ENCODE peak calls at places on chromosomes 6 and 20, in ten cellular contexts. W is adipocyte, T is GM23248, Z is fibroblast of lung, P is mammary epithelial cell, G is SK-N-SH, H is IMR-90, R is neural progenitor cell, X is HepG2, Y is trophoblast cell. N is an unnamed sample.
A peak's percentile ranks its signal among the peaks of the same experiment; 100 is the strongest.

GRCh38 chr6:161418458-161418945 is 144.6 kb upstream of the AGPAT4 start:
- DNase-seq in Z (peak; percentile 93), G (peak; percentile 61), H (peak; percentile 85), W (peak; percentile 93), Y (peak; percentile 42), T (peak; percentile 83), R (peak; percentile 82), P (peak; percentile 61), X (peak; percentile 56), N (peak; percentile 66)

GRCh38 chr6:26482338-26482737 is 17.8 kb upstream of the BTN1A1 start:
- DNase-seq in H (no peak), R (no peak), P (no peak), T (no peak), X (no peak), Y (no peak), G (no peak), W (no peak), Z (no peak), N (no peak)

GRCh38 chr6:13006578-13007300 is 290.2 kb downstream of the PHACTR1 start:
- DNase-seq in Z (no peak), W (no peak), G (no peak), Y (no peak), P (no peak), X (no peak), R (no peak), T (peak; percentile 61), H (no peak), N (no peak)

GRCh38 chr6:143536461-143536865 is 24.9 kb upstream of the FUCA2 start:
- DNase-seq in H (peak; percentile 33), G (no peak), R (no peak), W (no peak), P (peak; percentile 45), X (no peak), Z (peak; percentile 32), Y (peak; percentile 20), T (peak; percentile 75), N (peak; percentile 81)

GRCh38 chr6:151389640-151390275 is 1.6 kb downstream of the ZBTB2 start:
- DNase-seq in R (peak; percentile 72), X (peak; percentile 64), H (peak; percentile 59), Z (peak; percentile 78), P (peak; percentile 78), W (peak; percentile 84), T (peak; percentile 86), G (peak; percentile 65), Y (peak; percentile 92), N (no peak)

GRCh38 chr20:15240801-15241200 is 903.4 kb upstream of the FLRT3 start:
- DNase-seq in T (peak; percentile 39), Z (no peak), W (peak; percentile 61), P (no peak), G (no peak), R (no peak), Y (no peak), X (no peak), H (no peak), N (no peak)

GRCh38 chr20:38109025-38109541 is 56.0 kb downstream of the TGM2 start:
- DNase-seq in T (peak; percentile 68), G (peak; percentile 58), Y (no peak), W (peak; percentile 81), Z (peak; percentile 97), X (no peak), P (no peak), H (peak; percentile 83), R (no peak), N (peak; percentile 10)

GRCh38 chr20:41476013-41476441 is 109.4 kb upstream of the EMILIN3 start:
- DNase-seq in R (no peak), H (peak; percentile 68), Y (no peak), T (peak; percentile 67), W (peak; percentile 92), P (peak; percentile 70), X (no peak), Z (peak; percentile 67), G (no peak), N (no peak)

GRCh38 chr20:48380661-48381060 is 447.1 kb downstream of the PREX1 start:
- DNase-seq in T (no peak), W (no peak), X (no peak), P (no peak), H (no peak), Y (no peak), R (no peak), Z (no peak), G (no peak), N (no peak)

GRCh38 chr6:6869084-6869483 is 238.7 kb upstream of the RREB1 start:
- DNase-seq in R (no peak), T (no peak), X (no peak), W (no peak), G (no peak), Y (no peak), Z (no peak), P (no peak), H (no peak), N (no peak)

GRCh38 chr6:159461998-159462397 is 231.0 kb downstream of the SOD2 start:
- DNase-seq in X (no peak), T (no peak), H (no peak), Y (no peak), W (no peak), G (no peak), P (no peak), R (no peak), Z (no peak), N (no peak)

GRCh38 chr6:168611691-168612090 is 170.7 kb downstream of the SMOC2 start:
- DNase-seq in T (no peak), Y (no peak), Z (no peak), R (no peak), P (no peak), W (no peak), H (no peak), G (no peak), X (no peak), N (no peak)

GRCh38 chr6:87701676-87702588 is at the start of gene AKIRIN2:
- DNase-seq in Y (peak; percentile 99), W (peak; percentile 100), P (peak; percentile 98), H (peak; percentile 99), X (peak; percentile 98), T (peak; percentile 100), Z (peak; percentile 99), R (peak; percentile 99), G (peak; percentile 91), N (peak; percentile 99)

GRCh38 chr6:87700729-87701675 is 1.0 kb downstream of the AKIRIN2 start:
- DNase-seq in H (peak; percentile 62), Y (peak; percentile 37), G (peak; percentile 69), X (peak; percentile 73), P (peak; percentile 79), W (peak; percentile 78), R (peak; percentile 55), Z (peak; percentile 78), T (peak; percentile 82), N (peak; percentile 68)

GRCh38 chr6:87698618-87699017 is 3.4 kb downstream of the AKIRIN2 start:
- DNase-seq in W (peak; percentile 48), G (no peak), P (no peak), H (peak; percentile 40), Z (no peak), X (no peak), Y (no peak), T (peak; percentile 52), R (peak; percentile 42), N (no peak)

GRCh38 chr6:87699576-87699975 is 2.5 kb downstream of the AKIRIN2 start:
- DNase-seq in Y (no peak), Z (no peak), H (no peak), G (no peak), X (no peak), T (no peak), R (no peak), W (no peak), P (no peak), N (no peak)

DNA sequence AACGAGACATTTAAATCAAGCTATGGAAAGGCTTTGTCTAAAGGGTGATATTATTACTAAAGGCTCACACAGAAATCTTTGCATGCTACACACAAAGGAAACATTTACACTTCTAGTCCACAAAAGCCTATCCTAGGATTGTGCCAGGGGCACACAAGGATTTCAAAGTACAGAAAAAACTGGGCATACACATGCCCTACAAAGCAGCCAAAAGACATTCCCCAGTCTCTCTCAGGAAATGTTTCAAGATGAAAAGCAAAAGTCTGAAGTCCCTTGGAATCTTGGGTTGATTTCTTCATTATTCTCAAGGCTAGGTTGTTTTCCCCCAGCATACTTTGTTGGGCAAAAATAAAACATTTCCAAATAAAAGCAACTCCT is 1.7 kb downstream of the AKIRIN2 start:
- DNase-seq in R (no peak), X (no peak), G (no peak), P (no peak), Y (no peak), Z (no peak), W (no peak), H (no peak), T (no peak), N (no peak)
- H3K4me3 ChIP-seq in R (peak overlapping the region; percentile 93), X (peak overlapping the region; percentile 72), G (peak overlapping the region; percentile 93), P (peak overlapping the region; percentile 90), Y (peak overlapping the region; percentile 89), Z (peak overlapping the region; percentile 99), W (peak overlapping the region; percentile 98), H (peak overlapping the region; percentile 59), T (peak overlapping the region; percentile 94), N (peak overlapping the region; percentile 91)

GRCh38 chr6:77094821-77095220 is 368.5 kb downstream of the HTR1B start:
- DNase-seq in R (no peak), Y (no peak), X (no peak), G (no peak), Z (no peak), P (no peak), H (no peak), T (no peak), W (no peak), N (no peak)

GRCh38 chr6:77095936-77096627 is 367.2 kb downstream of the HTR1B start:
- DNase-seq in T (no peak), X (no peak), W (no peak), H (no peak), Y (no peak), Z (no peak), R (peak; percentile 58), G (no peak), P (no peak), N (no peak)

GRCh38 chr6:77092971-77093370 is 370.3 kb downstream of the HTR1B start:
- DNase-seq in X (no peak), Y (no peak), H (peak; percentile 85), G (no peak), T (peak; percentile 39), Z (peak; percentile 16), P (no peak), W (peak; percentile 63), R (no peak), N (no peak)

GRCh38 chr6:77097940-77098339 is 365.4 kb downstream of the HTR1B start:
- DNase-seq in G (no peak), Y (no peak), T (no peak), P (no peak), X (no peak), H (no peak), W (peak; percentile 48), Z (no peak), R (no peak), N (no peak)
- H3K9ac ChIP-seq in G (no peak overlapping the region), Y (no peak overlapping the region), T (no peak overlapping the region), P (no peak overlapping the region), X (no peak overlapping the region), H (no peak overlapping the region), W (no peak overlapping the region), Z (no peak overlapping the region), R (no peak overlapping the region), N (no peak overlapping the region)

GRCh38 chr20:62999580-62999979 is 7.2 kb downstream of the BHLHE23 start:
- DNase-seq in Y (no peak), Z (no peak), W (no peak), H (no peak), X (no peak), T (no peak), G (no peak), P (no peak), R (no peak), N (no peak)
- H3K27me3 ChIP-seq in Y (peaks cover 15% of the 10 kb centered on the region), Z (peaks cover 40% of the 10 kb centered on the region), W (peaks cover 89% of the 10 kb centered on the region), H (peaks cover 84% of the 10 kb centered on the region), X (peaks cover 47% of the 10 kb centered on the region), T (peaks cover 72% of the 10 kb centered on the region), G (peaks cover 96% of the 10 kb centered on the region), P (peaks cover 14% of the 10 kb centered on the region), R (peaks cover 83% of the 10 kb centered on the region), N (peaks cover 75% of the 10 kb centered on the region)

GRCh38 chr6:134061440-134061839 is 9.0 kb upstream of the SLC2A12 start:
- DNase-seq in Z (no peak), X (no peak), H (no peak), Y (no peak), P (no peak), G (no peak), R (no peak), W (no peak), T (no peak), N (no peak)
- H3K4me3 ChIP-seq in Z (no peak overlapping the region), X (no peak overlapping the region), H (no peak overlapping the region), Y (no peak overlapping the region), P (no peak overlapping the region), G (no peak overlapping the region), R (no peak overlapping the region), W (no peak overlapping the region), T (no peak overlapping the region), N (no peak overlapping the region)

N was measured in endodermal cell.